ENCODE peak calls at places on chromosomes 6 and 20, in nine cellular contexts. J is GM12865, A is ovary, T is mammary epithelial cell, Q is BJ, M is body of pancreas, Z is cardiac muscle cell, C is astrocyte of the cerebellum, G is GM10248. O is an unnamed sample.

GRCh38 chr6:66605011-66605410 is 898.0 kb upstream of the EYS start:
- DNase-seq in J (no peak), C (no peak), G (no peak), T (no peak), Q (no peak), M (no peak), Z (no peak), A (no peak), O (no peak)

GRCh38 chr20:13141541-13141940 is 79.5 kb upstream of the ISM1 start:
- DNase-seq in Z (no peak), J (no peak), G (no peak), A (no peak), C (no peak), Q (no peak), M (no peak), T (no peak), O (no peak)

GRCh38 chr20:21710863-21711431 is 5.5 kb downstream of the PAX1 start:
- DNase-seq in Z (no peak), G (no peak), T (no peak), M (no peak), C (no peak), Q (no peak), J (no peak), A (no peak), O (no peak)

GRCh38 chr20:23638309-23638708 is 554 bp upstream of the CST3 start:
- DNase-seq in J (no peak), A (no peak), Q (no peak), Z (no peak), C (no peak), G (no peak), T (no peak), M (no peak), O (no peak)

GRCh38 chr20:37816003-37816402 is 86.9 kb upstream of the VSTM2L start:
- DNase-seq in G (no peak), M (no peak), J (no peak), Z (no peak), A (no peak), Q (no peak), T (no peak), C (no peak), O (no peak)

GRCh38 chr6:6407061-6407723 is 86.7 kb upstream of the F13A1 start:
- DNase-seq in M (no peak), G (peak), T (no peak), C (no peak), Z (no peak), A (no peak), Q (no peak), J (peak), O (no peak)

GRCh38 chr20:25296094-25297093 is 48.5 kb downstream of the PYGB start:
- DNase-seq in G (peak), T (no peak), Q (no peak), C (no peak), M (peak), J (peak), A (no peak), Z (peak), O (no peak)

GRCh38 chr6:159513914-159514313 is 179.1 kb downstream of the SOD2 start:
- DNase-seq in A (no peak), Q (no peak), T (no peak), G (no peak), J (no peak), Z (no peak), M (no peak), C (no peak), O (no peak)

GRCh38 chr20:53829086-53829703 is 235.6 kb upstream of the ZNF217 start:
- DNase-seq in J (peak), Q (peak), T (peak), C (peak), G (no peak), A (peak), Z (no peak), M (peak), O (no peak)

GRCh38 chr6:16681260-16681873 is 79.9 kb downstream of the ATXN1 start:
- DNase-seq in M (no peak), T (peak), A (no peak), Z (peak), G (no peak), Q (peak), J (no peak), C (peak), O (no peak)

GRCh38 chr20:35339007-35339406 is 46.8 kb upstream of the FAM83C start:
- DNase-seq in A (no peak), M (no peak), T (peak), G (no peak), Q (peak), Z (no peak), C (peak), J (no peak), O (no peak)

GRCh38 chr6:100465701-100466409 is 1.1 kb upstream of the SIM1 start:
- DNase-seq in J (no peak), M (no peak), C (no peak), Q (no peak), G (no peak), T (no peak), Z (no peak), A (no peak), O (no peak)

GRCh38 chr6:34152042-34152524 is 6.2 kb upstream of the GRM4 start:
- DNase-seq in M (no peak), C (no peak), G (no peak), A (no peak), Z (no peak), T (no peak), Q (no peak), J (no peak), O (no peak)

GRCh38 chr20:237918-238317 is 10.9 kb downstream of the DEFB129 start:
- DNase-seq in Z (no peak), Q (no peak), J (no peak), A (no peak), T (no peak), M (no peak), G (peak), C (no peak), O (no peak)

GRCh38 chr20:60921021-60921622 is 330.9 kb upstream of the CDH4 start:
- DNase-seq in J (no peak), M (no peak), Q (no peak), Z (peak), C (no peak), G (no peak), T (peak), A (no peak), O (peak)

GRCh38 chr6:134373282-134373922 is 55.5 kb upstream of the SGK1 start:
- DNase-seq in A (peak), G (peak), M (peak), J (peak), Q (peak), C (peak), Z (no peak), T (peak), O (no peak)

GRCh38 chr20:13013411-13013810 is 4.6 kb downstream of the SPTLC3 start:
- DNase-seq in G (no peak), J (no peak), Z (no peak), C (no peak), T (no peak), Q (no peak), A (no peak), M (no peak), O (no peak)

GRCh38 chr6:137261393-137262154 is 42.4 kb upstream of the IFNGR1 start:
- DNase-seq in A (no peak), Z (no peak), C (no peak), J (peak), M (no peak), G (peak), Q (no peak), T (peak), O (no peak)

GRCh38 chr6:45548657-45549515 is 171.2 kb upstream of the SUPT3H start:
- DNase-seq in Z (no peak), A (no peak), M (no peak), G (peak), Q (no peak), J (peak), C (no peak), T (no peak), O (no peak)

GRCh38 chr6:149037026-149037734 is 280.3 kb upstream of the TAB2 start:
- DNase-seq in A (no peak), Q (no peak), C (no peak), M (no peak), G (no peak), Z (no peak), T (no peak), J (no peak), O (no peak)

GRCh38 chr20:1327241-1327653 is 1.7 kb downstream of the SDCBP2 start:
- DNase-seq in M (peak), G (no peak), Q (no peak), T (no peak), J (no peak), C (no peak), Z (no peak), A (peak), O (no peak)

GRCh38 chr20:10540636-10541493 is 105.8 kb downstream of the SLX4IP start:
- DNase-seq in M (no peak), Q (peak), G (no peak), J (no peak), Z (no peak), T (peak), A (no peak), C (peak), O (no peak)

GRCh38 chr6:166567107-166567506 is 19.4 kb downstream of the RAMACL start:
- DNase-seq in Z (no peak), Q (peak), M (no peak), J (no peak), T (peak), G (no peak), C (peak), A (no peak), O (no peak)

GRCh38 chr20:20362774-20363435 is 5.0 kb upstream of the INSM1 start:
- DNase-seq in Q (no peak), T (no peak), Z (peak), M (no peak), A (no peak), G (no peak), C (no peak), J (no peak), O (peak)

GRCh38 chr6:145372671-145373123 is 362.6 kb downstream of the EPM2A start:
- DNase-seq in A (no peak), T (peak), Q (no peak), Z (peak), G (peak), C (peak), J (peak), M (peak), O (no peak)

GRCh38 chr20:49385471-49385870 is 97.0 kb downstream of the KCNB1 start:
- DNase-seq in J (peak), G (no peak), M (no peak), Q (no peak), T (peak), Z (peak), A (no peak), C (no peak), O (no peak)

GRCh38 chr6:1388927-1389790 is at the start of gene FOXF2:
- DNase-seq in Z (peak), G (no peak), J (no peak), T (no peak), Q (no peak), M (no peak), A (no peak), C (no peak), O (no peak)

GRCh38 chr6:128517124-128517523 is 3.3 kb downstream of the PTPRK start:
- DNase-seq in Q (no peak), G (no peak), Z (no peak), C (no peak), A (no peak), M (no peak), J (no peak), T (no peak), O (no peak)

GRCh38 chr6:128518531-128519131 is 1.8 kb downstream of the PTPRK start:
- DNase-seq in G (no peak), T (no peak), C (no peak), M (no peak), Q (no peak), A (no peak), Z (no peak), J (no peak), O (no peak)

GRCh38 chr6:128513878-128514277 is 6.5 kb downstream of the PTPRK start:
- DNase-seq in G (no peak), C (no peak), Z (no peak), Q (no peak), T (no peak), J (no peak), M (peak), A (no peak), O (no peak)

GRCh38 chr6:128515550-128516513 is 4.6 kb downstream of the PTPRK start:
- DNase-seq in C (no peak), T (no peak), Z (no peak), G (no peak), J (no peak), Q (no peak), A (no peak), M (no peak), O (no peak)

GRCh38 chr6:128516514-128516898 is 3.9 kb downstream of the PTPRK start:
- DNase-seq in C (no peak), G (no peak), Q (no peak), J (peak), A (no peak), M (no peak), T (no peak), Z (no peak), O (no peak)
- TF ChIP-seq CTCF in C (peak), G (no peak), Q (peak), J (no peak), A (no peak), M (peak), T (peak), Z (peak), O (peak)

GRCh38 chr6:79168695-79168980 is 65.8 kb downstream of the HMGN3 start:
- DNase-seq in Q (no peak), T (no peak), A (no peak), C (peak), Z (no peak), G (no peak), M (no peak), J (no peak), O (no peak)

GRCh38 chr6:79173378-79173777 is 61.1 kb downstream of the HMGN3 start:
- DNase-seq in T (no peak), Z (no peak), M (no peak), Q (no peak), A (no peak), G (no peak), C (no peak), J (peak), O (no peak)

GRCh38 chr6:79167931-79168694 is 66.4 kb downstream of the HMGN3 start:
- DNase-seq in C (no peak), G (no peak), J (no peak), M (no peak), Q (no peak), Z (no peak), A (no peak), T (peak), O (no peak)

GRCh38 chr6:79170915-79171314 is 63.6 kb downstream of the HMGN3 start:
- DNase-seq in T (peak), Q (no peak), G (no peak), Z (no peak), J (peak), A (no peak), C (peak), M (no peak), O (no peak)

DNA sequence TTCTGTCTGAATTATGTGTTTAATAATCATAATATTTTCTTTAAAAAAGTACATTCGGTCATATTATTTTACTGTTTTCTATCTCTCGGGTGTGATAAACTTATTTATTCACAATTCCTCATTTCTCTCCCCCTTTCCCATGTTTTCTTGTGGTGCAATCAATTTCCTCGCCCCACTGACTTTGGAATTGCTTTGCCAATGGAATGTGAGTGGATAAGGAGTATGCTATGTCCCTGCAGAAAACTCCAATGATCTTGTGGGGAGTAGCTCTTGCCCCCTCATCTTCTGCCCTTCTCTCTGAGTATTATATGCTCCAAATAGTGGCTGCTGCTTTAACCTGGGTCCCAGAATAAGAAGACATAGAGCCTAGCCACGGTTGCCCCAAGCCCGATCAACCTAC is 64.1 kb downstream of the HMGN3 start:
- DNase-seq in T (no peak), Q (no peak), A (no peak), C (peak), G (no peak), M (no peak), Z (no peak), J (no peak), O (no peak)
- TF ChIP-seq CTCF in T (no peak), Q (no peak), A (no peak), C (no peak), G (no peak), M (no peak), Z (no peak), J (no peak), O (no peak)

GRCh38 chr6:126926926-126927325 is 191.5 kb upstream of the RSPO3 start:
- DNase-seq in A (no peak), C (no peak), J (no peak), Q (no peak), M (no peak), G (no peak), T (no peak), Z (peak), O (no peak)
- TF ChIP-seq CTCF in A (no peak), C (no peak), J (no peak), Q (no peak), M (no peak), G (no peak), T (no peak), Z (no peak), O (no peak)

GRCh38 chr6:44028767-44029166 is 98.5 kb downstream of the MRPL14 start:
- DNase-seq in A (no peak), Z (no peak), C (no peak), M (no peak), Q (no peak), T (peak), J (no peak), G (no peak), O (no peak)
- TF ChIP-seq CTCF in A (no peak), Z (peak), C (peak), M (no peak), Q (peak), T (no peak), J (no peak), G (no peak), O (peak)

GRCh38 chr20:33362898-33363297 is 38.4 kb downstream of the CDK5RAP1 start:
- DNase-seq in C (no peak), A (no peak), Q (no peak), G (no peak), J (no peak), Z (no peak), T (no peak), M (no peak), O (no peak)
- TF ChIP-seq CTCF in C (no peak), A (no peak), Q (no peak), G (no peak), J (no peak), Z (no peak), T (no peak), M (no peak), O (no peak)